ENCODE peak calls at places on chromosomes 4 and X, in seven cellular contexts. U is nephron progenitor cell, C is AG09309, D is lower lobe of right lung, Z is left ventricle myocardium inferior, L is astrocyte of the cerebellum, B is coronary artery. S is an unnamed sample.

GRCh38 chrX:69237228-69237627 is 72.0 kb upstream of the PJA1 start:
- DNase-seq in U (no peak), C (no peak), D (no peak), Z (no peak), L (no peak), B (no peak), S (no peak)

GRCh38 chr4:24888475-24888874 is 24.4 kb downstream of the CCDC149 start:
- DNase-seq in U (no peak), C (no peak), D (no peak), Z (no peak), L (no peak), B (no peak), S (no peak)

GRCh38 chr4:106256190-106256589 is 59.8 kb downstream of the TBCK start:
- DNase-seq in U (no peak), C (no peak), D (no peak), Z (no peak), L (no peak), B (no peak), S (no peak)

GRCh38 chrX:5122181-5122678 is 1106.4 kb downstream of the NLGN4X start:
- DNase-seq in U (no peak), C (no peak), D (no peak), Z (no peak), L (no peak), B (no peak), S (no peak)

GRCh38 chr4:8917321-8917811 is 45.7 kb upstream of the HMX1 start:
- DNase-seq in U (no peak), C (no peak), D (peak), Z (no peak), L (no peak), B (peak), S (no peak)

GRCh38 chr4:150315175-150315574 is 236.9 kb downstream of the DCLK2 start:
- DNase-seq in U (no peak), C (no peak), D (no peak), Z (no peak), L (no peak), B (no peak), S (no peak)

GRCh38 chr4:101127176-101127790 is 220.0 kb downstream of the PPP3CA start:
- DNase-seq in U (no peak), C (no peak), D (no peak), Z (no peak), L (no peak), B (no peak), S (no peak)

GRCh38 chr4:141416219-141416618 is 195.5 kb downstream of the ZNF330 start:
- DNase-seq in U (peak), C (no peak), D (no peak), Z (no peak), L (peak), B (no peak), S (no peak)

GRCh38 chrX:130171446-130172126 is at the start of gene RAB33A:
- DNase-seq in U (peak), C (no peak), D (peak), Z (peak), L (no peak), B (no peak), S (no peak)

GRCh38 chr4:113901994-113902787 is 77.3 kb downstream of the ARSJ start:
- DNase-seq in U (no peak), C (no peak), D (peak), Z (no peak), L (no peak), B (no peak), S (no peak)

GRCh38 chrX:79081895-79082512 is 62.5 kb upstream of the GPR174 start:
- DNase-seq in U (peak), C (peak), D (no peak), Z (no peak), L (no peak), B (no peak), S (no peak)

GRCh38 chr4:183504930-183505555 is at the start of gene ING2:
- DNase-seq in U (no peak), C (no peak), D (no peak), Z (peak), L (no peak), B (no peak), S (no peak)

GRCh38 chrX:146581981-146582712 is 227.4 kb upstream of the CXorf51B start:
- DNase-seq in U (peak), C (no peak), D (no peak), Z (no peak), L (no peak), B (no peak), S (no peak)

GRCh38 chr4:83389037-83389755 is 54.5 kb upstream of the HPSE start:
- DNase-seq in U (no peak), C (no peak), D (no peak), Z (no peak), L (no peak), B (no peak), S (no peak)

DNA sequence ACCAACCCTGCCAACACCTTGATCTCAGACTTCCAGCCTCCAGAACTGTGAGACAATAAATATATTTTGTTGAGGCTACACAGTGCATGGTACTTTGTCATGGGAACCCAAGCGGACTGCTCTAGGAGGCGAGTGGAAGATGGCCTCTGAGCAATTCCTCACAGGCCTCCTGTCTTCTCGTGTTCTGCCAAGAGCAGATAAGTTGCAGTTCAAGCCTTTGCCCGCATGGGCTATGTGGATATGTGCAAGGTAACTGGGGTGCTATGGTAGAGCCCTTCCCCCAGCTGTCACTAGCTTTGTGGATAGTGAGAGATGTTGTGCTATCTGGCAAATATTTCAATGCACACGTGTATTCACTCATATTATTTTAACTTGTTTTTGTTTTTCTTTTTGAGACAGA is 156.0 kb upstream of the BCOR start:
- DNase-seq in U (no peak), C (no peak), D (no peak), Z (no peak), L (no peak), B (no peak), S (no peak)
- TF ChIP-seq CTCF in U (no peak), C (no peak), D (no peak), Z (no peak), L (no peak), B (no peak), S (no peak)

GRCh38 chrX:48548871-48549270 is 9.4 kb downstream of the TBC1D25 start:
- DNase-seq in U (no peak), C (no peak), D (no peak), Z (no peak), L (no peak), B (no peak), S (no peak)
- TF ChIP-seq CTCF in U (no peak), C (no peak), D (no peak), Z (no peak), L (no peak), B (no peak), S (no peak)

GRCh38 chr4:96036781-96037180 is 196.9 kb downstream of the PDHA2 start:
- DNase-seq in U (no peak), C (no peak), D (no peak), Z (no peak), L (no peak), B (no peak), S (no peak)

GRCh38 chr4:96037705-96038104 is 197.8 kb downstream of the PDHA2 start:
- DNase-seq in U (no peak), C (no peak), D (no peak), Z (no peak), L (no peak), B (no peak), S (no peak)

GRCh38 chr4:96035727-96036126 is 195.8 kb downstream of the PDHA2 start:
- DNase-seq in U (no peak), C (no peak), D (no peak), Z (no peak), L (no peak), B (no peak), S (no peak)
- TF ChIP-seq CTCF in U (peak), C (no peak), D (no peak), Z (peak), L (peak), B (no peak), S (no peak)

DNA sequence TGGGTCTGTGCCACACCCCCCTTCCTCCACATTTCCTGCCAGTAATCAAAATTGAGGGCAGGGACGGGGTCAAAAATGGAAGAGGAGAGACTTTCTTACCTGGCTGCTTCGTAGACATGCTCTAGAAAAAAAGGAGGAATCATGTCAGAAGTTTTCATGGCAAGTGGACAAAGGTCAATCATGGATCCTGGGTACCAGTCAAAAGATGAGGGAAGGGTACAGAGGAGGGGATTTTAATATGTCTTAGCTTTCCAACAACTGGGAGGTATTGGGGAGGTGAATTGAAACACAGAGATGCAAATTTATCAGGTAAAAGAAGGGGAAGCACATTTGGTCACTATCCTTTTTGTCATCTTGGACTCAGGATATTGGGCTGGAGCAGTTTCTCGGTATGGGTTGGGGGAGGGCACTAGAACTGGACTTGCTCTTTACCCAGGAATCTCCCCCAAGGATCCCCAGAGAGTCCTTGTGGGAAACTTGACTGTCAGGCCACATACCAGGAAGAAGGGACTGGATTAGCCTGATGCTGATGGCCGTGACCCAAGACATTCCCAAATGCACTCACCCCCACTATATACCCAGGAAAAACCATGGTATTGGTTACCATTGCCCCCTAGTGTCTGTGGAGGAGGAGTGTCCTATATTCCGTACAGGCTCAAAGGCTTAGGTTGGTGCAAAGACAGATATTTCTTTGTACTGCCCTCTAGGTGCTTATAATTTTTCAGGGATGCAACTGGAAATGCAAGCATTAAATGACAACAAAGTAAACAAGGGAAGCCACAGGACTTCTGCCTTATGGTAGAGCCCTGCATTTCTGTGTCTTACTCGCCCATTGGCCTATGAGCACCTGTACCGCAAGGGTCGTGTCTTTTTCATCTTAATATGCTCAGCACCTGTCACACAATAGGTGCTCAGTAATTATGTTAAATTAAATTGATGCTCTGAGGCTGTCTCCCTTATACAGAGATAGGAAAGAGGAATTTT is 16.8 kb downstream of the VSIG4 start:
- DNase-seq in U (no peak), C (no peak), D (no peak), Z (no peak), L (no peak), B (no peak), S (no peak)
- TF ChIP-seq CTCF in U (no peak), C (peak), D (peak), Z (no peak), L (no peak), B (no peak), S (no peak)

DNA sequence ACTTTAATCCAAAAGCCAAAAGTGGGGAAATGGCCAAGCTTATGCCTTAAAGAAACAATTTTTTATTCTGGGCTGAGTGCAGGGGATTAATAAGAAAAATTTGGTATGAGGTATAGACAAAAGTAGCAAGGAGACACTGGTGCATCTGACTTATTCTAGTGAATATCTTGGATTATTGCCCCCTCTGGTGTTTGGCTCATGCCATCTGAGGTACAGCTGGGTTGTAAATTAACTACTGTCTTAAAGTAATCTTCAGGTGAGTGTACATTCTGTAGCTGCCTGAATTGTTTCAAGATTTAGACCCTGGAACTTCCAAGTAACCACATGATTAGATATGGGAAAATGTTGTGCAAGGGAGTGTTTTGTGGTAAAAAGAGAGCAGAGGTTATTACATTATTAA is 988.7 kb downstream of the FAM133A start:
- DNase-seq in U (no peak), C (no peak), D (no peak), Z (no peak), L (no peak), B (no peak), S (no peak)
- TF ChIP-seq CTCF in U (no peak), C (no peak), D (peak), Z (no peak), L (no peak), B (no peak), S (no peak)

GRCh38 chr4:170198742-170199141 is 109.0 kb upstream of the AADAT start:
- DNase-seq in U (no peak), C (no peak), D (no peak), Z (no peak), L (peak), B (no peak), S (no peak)
- TF ChIP-seq CTCF in U (no peak), C (no peak), D (no peak), Z (no peak), L (no peak), B (no peak), S (no peak)

GRCh38 chrX:54439967-54440871 is at the start of gene TSR2:
- DNase-seq in U (peak), C (peak), D (peak), Z (peak), L (peak), B (peak), S (peak)
- TF ChIP-seq CTCF in U (no peak), C (peak), D (no peak), Z (no peak), L (peak), B (no peak), S (no peak)

DNA sequence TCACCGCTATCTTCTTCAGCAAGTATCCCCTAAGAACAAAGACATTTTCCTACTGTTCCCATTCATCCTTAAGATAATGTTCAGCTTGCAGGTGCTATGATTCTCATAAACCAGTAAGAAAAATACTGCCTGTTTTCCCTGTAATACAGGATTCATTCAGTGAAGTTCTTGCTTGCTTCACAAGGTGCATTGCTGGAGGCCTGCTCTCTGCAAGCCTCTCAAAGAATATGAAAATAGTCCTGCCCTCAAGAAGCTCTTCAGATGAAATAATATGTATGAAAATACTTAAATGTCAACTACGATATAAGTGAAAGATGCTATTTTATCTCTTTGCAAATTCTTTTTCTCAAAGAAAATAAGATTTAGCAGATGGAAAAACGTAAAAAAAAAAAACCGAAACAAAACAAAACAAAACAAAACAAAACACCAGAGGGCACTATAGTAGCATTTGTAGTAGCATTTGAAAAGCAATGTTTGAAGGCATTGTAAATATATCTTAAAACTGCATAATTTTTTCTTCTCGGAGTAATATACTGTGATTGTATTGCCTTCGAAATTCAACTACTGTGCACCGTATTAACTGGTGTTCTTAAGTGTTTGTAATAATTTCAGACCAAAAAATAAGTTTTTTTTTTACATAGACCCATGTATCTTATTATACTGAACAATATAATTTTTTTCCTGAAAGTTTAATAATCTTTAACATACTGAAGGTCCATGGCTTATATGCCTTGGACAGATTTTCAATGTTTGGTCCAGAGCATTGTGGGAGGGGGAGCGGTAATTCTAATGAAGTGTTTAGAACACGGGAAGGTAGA is 26.0 kb downstream of the ADH4 start:
- DNase-seq in U (no peak), C (no peak), D (no peak), Z (no peak), L (peak), B (no peak), S (peak)
- TF ChIP-seq CTCF in U (no peak), C (peak), D (peak), Z (peak), L (no peak), B (no peak), S (no peak)

GRCh38 chr4:55143858-55144257 is 18.5 kb upstream of the KDR start:
- DNase-seq in U (no peak), C (no peak), D (no peak), Z (no peak), L (no peak), B (no peak), S (no peak)
- TF ChIP-seq CTCF in U (no peak), C (no peak), D (no peak), Z (no peak), L (no peak), B (no peak), S (no peak)